ENCODE peak calls at places on chromosomes 4 and X, in ten cellular contexts. One of them, this sample, is unnamed.

GRCh38 chrX:55695227-55696018 is 22.1 kb upstream of the RRAGB start:
- DNase-seq in NCI-H1417: no peak
- DNase-seq in stimulated activated naive CD4-positive, alpha-beta T cell: peak
- DNase-seq in posterior cingulate gyrus: no peak
- DNase-seq in psoas muscle: no peak
- DNase-seq in sigmoid colon: no peak
- DNase-seq in activated CD4-positive, alpha-beta T cell treated with anti-CD3 and anti-CD28 coated beads, Interleukin-2, amount 10 ng/mL, durations not matched to agents 7 days and 5 days: peak
- DNase-seq in adipocyte: no peak
- DNase-seq in caudate nucleus: no peak
- DNase-seq in NAMALWA: no peak
- DNase-seq in this sample: no peak

GRCh38 chrX:1262369-1262768 is 6.2 kb upstream of the CSF2RA start:
- DNase-seq in NCI-H1417: no peak
- DNase-seq in stimulated activated naive CD4-positive, alpha-beta T cell: no peak
- DNase-seq in posterior cingulate gyrus: no peak
- DNase-seq in psoas muscle: no peak
- DNase-seq in sigmoid colon: no peak
- DNase-seq in activated CD4-positive, alpha-beta T cell treated with anti-CD3 and anti-CD28 coated beads, Interleukin-2, amount 10 ng/mL, durations not matched to agents 7 days and 5 days: no peak
- DNase-seq in adipocyte: no peak
- DNase-seq in caudate nucleus: no peak
- DNase-seq in NAMALWA: no peak
- DNase-seq in this sample: no peak

GRCh38 chr4:67542076-67542475 is 3.2 kb downstream of the CENPC start:
- DNase-seq in NCI-H1417: no peak
- DNase-seq in stimulated activated naive CD4-positive, alpha-beta T cell: no peak
- DNase-seq in posterior cingulate gyrus: no peak
- DNase-seq in psoas muscle: no peak
- DNase-seq in sigmoid colon: no peak
- DNase-seq in activated CD4-positive, alpha-beta T cell treated with anti-CD3 and anti-CD28 coated beads, Interleukin-2, amount 10 ng/mL, durations not matched to agents 7 days and 5 days: no peak
- DNase-seq in adipocyte: peak
- DNase-seq in caudate nucleus: no peak
- DNase-seq in NAMALWA: no peak
- DNase-seq in this sample: no peak

GRCh38 chr4:152896819-152897218 is 39.3 kb upstream of the FHDC1 start:
- DNase-seq in NCI-H1417: no peak
- DNase-seq in stimulated activated naive CD4-positive, alpha-beta T cell: no peak
- DNase-seq in posterior cingulate gyrus: no peak
- DNase-seq in psoas muscle: no peak
- DNase-seq in sigmoid colon: no peak
- DNase-seq in activated CD4-positive, alpha-beta T cell treated with anti-CD3 and anti-CD28 coated beads, Interleukin-2, amount 10 ng/mL, durations not matched to agents 7 days and 5 days: no peak
- DNase-seq in adipocyte: peak
- DNase-seq in caudate nucleus: no peak
- DNase-seq in NAMALWA: no peak
- DNase-seq in this sample: no peak

GRCh38 chr4:105594094-105595010 is 41.9 kb downstream of the ARHGEF38 start:
- DNase-seq in NCI-H1417: no peak
- DNase-seq in stimulated activated naive CD4-positive, alpha-beta T cell: no peak
- DNase-seq in posterior cingulate gyrus: no peak
- DNase-seq in psoas muscle: no peak
- DNase-seq in sigmoid colon: no peak
- DNase-seq in activated CD4-positive, alpha-beta T cell treated with anti-CD3 and anti-CD28 coated beads, Interleukin-2, amount 10 ng/mL, durations not matched to agents 7 days and 5 days: no peak
- DNase-seq in adipocyte: no peak
- DNase-seq in caudate nucleus: no peak
- DNase-seq in NAMALWA: no peak
- DNase-seq in this sample: no peak

GRCh38 chr4:14125375-14126129 is 498.0 kb upstream of the BOD1L1 start:
- DNase-seq in NCI-H1417: no peak
- DNase-seq in stimulated activated naive CD4-positive, alpha-beta T cell: no peak
- DNase-seq in posterior cingulate gyrus: no peak
- DNase-seq in psoas muscle: no peak
- DNase-seq in sigmoid colon: no peak
- DNase-seq in activated CD4-positive, alpha-beta T cell treated with anti-CD3 and anti-CD28 coated beads, Interleukin-2, amount 10 ng/mL, durations not matched to agents 7 days and 5 days: no peak
- DNase-seq in adipocyte: no peak
- DNase-seq in caudate nucleus: no peak
- DNase-seq in NAMALWA: peak
- DNase-seq in this sample: no peak

GRCh38 chrX:29455702-29456101 is 759.7 kb upstream of the MAGEB2 start:
- DNase-seq in NCI-H1417: no peak
- DNase-seq in stimulated activated naive CD4-positive, alpha-beta T cell: no peak
- DNase-seq in posterior cingulate gyrus: no peak
- DNase-seq in psoas muscle: no peak
- DNase-seq in sigmoid colon: no peak
- DNase-seq in activated CD4-positive, alpha-beta T cell treated with anti-CD3 and anti-CD28 coated beads, Interleukin-2, amount 10 ng/mL, durations not matched to agents 7 days and 5 days: no peak
- DNase-seq in adipocyte: no peak
- DNase-seq in caudate nucleus: no peak
- DNase-seq in NAMALWA: no peak
- DNase-seq in this sample: no peak

GRCh38 chrX:9340619-9341304 is 124.1 kb upstream of the TBL1X start:
- DNase-seq in NCI-H1417: no peak
- DNase-seq in stimulated activated naive CD4-positive, alpha-beta T cell: peak
- DNase-seq in posterior cingulate gyrus: no peak
- DNase-seq in psoas muscle: peak
- DNase-seq in sigmoid colon: peak
- DNase-seq in activated CD4-positive, alpha-beta T cell treated with anti-CD3 and anti-CD28 coated beads, Interleukin-2, amount 10 ng/mL, durations not matched to agents 7 days and 5 days: peak
- DNase-seq in adipocyte: peak
- DNase-seq in caudate nucleus: peak
- DNase-seq in NAMALWA: peak
- DNase-seq in this sample: no peak

GRCh38 chr4:175947117-175947722 is 118.4 kb upstream of the WDR17 start:
- DNase-seq in NCI-H1417: peak
- DNase-seq in stimulated activated naive CD4-positive, alpha-beta T cell: no peak
- DNase-seq in posterior cingulate gyrus: no peak
- DNase-seq in psoas muscle: no peak
- DNase-seq in sigmoid colon: no peak
- DNase-seq in activated CD4-positive, alpha-beta T cell treated with anti-CD3 and anti-CD28 coated beads, Interleukin-2, amount 10 ng/mL, durations not matched to agents 7 days and 5 days: no peak
- DNase-seq in adipocyte: peak
- DNase-seq in caudate nucleus: no peak
- DNase-seq in NAMALWA: peak
- DNase-seq in this sample: peak

GRCh38 chrX:51876441-51876840 is 17.0 kb upstream of the MAGED1 start:
- DNase-seq in NCI-H1417: no peak
- DNase-seq in stimulated activated naive CD4-positive, alpha-beta T cell: no peak
- DNase-seq in posterior cingulate gyrus: no peak
- DNase-seq in psoas muscle: no peak
- DNase-seq in sigmoid colon: no peak
- DNase-seq in activated CD4-positive, alpha-beta T cell treated with anti-CD3 and anti-CD28 coated beads, Interleukin-2, amount 10 ng/mL, durations not matched to agents 7 days and 5 days: no peak
- DNase-seq in adipocyte: peak
- DNase-seq in caudate nucleus: no peak
- DNase-seq in NAMALWA: no peak
- DNase-seq in this sample: no peak

GRCh38 chr4:108783666-108784463 is 21.0 kb upstream of the ETNPPL start:
- DNase-seq in NCI-H1417: no peak
- DNase-seq in stimulated activated naive CD4-positive, alpha-beta T cell: no peak
- DNase-seq in posterior cingulate gyrus: no peak
- DNase-seq in psoas muscle: no peak
- DNase-seq in sigmoid colon: no peak
- DNase-seq in activated CD4-positive, alpha-beta T cell treated with anti-CD3 and anti-CD28 coated beads, Interleukin-2, amount 10 ng/mL, durations not matched to agents 7 days and 5 days: no peak
- DNase-seq in adipocyte: peak
- DNase-seq in caudate nucleus: no peak
- DNase-seq in NAMALWA: peak
- DNase-seq in this sample: no peak

GRCh38 chr4:122163301-122163700 is 11.2 kb downstream of the BLTP1 start:
- DNase-seq in NCI-H1417: no peak
- DNase-seq in stimulated activated naive CD4-positive, alpha-beta T cell: no peak
- DNase-seq in posterior cingulate gyrus: no peak
- DNase-seq in psoas muscle: no peak
- DNase-seq in sigmoid colon: no peak
- DNase-seq in activated CD4-positive, alpha-beta T cell treated with anti-CD3 and anti-CD28 coated beads, Interleukin-2, amount 10 ng/mL, durations not matched to agents 7 days and 5 days: no peak
- DNase-seq in adipocyte: no peak
- DNase-seq in caudate nucleus: no peak
- DNase-seq in NAMALWA: no peak
- DNase-seq in this sample: peak

GRCh38 chrX:37905436-37906147 is 58.2 kb upstream of the DYNLT3 start:
- DNase-seq in NCI-H1417: no peak
- DNase-seq in stimulated activated naive CD4-positive, alpha-beta T cell: no peak
- DNase-seq in posterior cingulate gyrus: no peak
- DNase-seq in psoas muscle: no peak
- DNase-seq in sigmoid colon: no peak
- DNase-seq in activated CD4-positive, alpha-beta T cell treated with anti-CD3 and anti-CD28 coated beads, Interleukin-2, amount 10 ng/mL, durations not matched to agents 7 days and 5 days: no peak
- DNase-seq in adipocyte: peak
- DNase-seq in caudate nucleus: peak
- DNase-seq in NAMALWA: peak
- DNase-seq in this sample: peak

GRCh38 chr4:147550626-147551250 is 66.5 kb upstream of the TMEM184C start:
- DNase-seq in NCI-H1417: no peak
- DNase-seq in stimulated activated naive CD4-positive, alpha-beta T cell: no peak
- DNase-seq in posterior cingulate gyrus: no peak
- DNase-seq in psoas muscle: no peak
- DNase-seq in sigmoid colon: no peak
- DNase-seq in activated CD4-positive, alpha-beta T cell treated with anti-CD3 and anti-CD28 coated beads, Interleukin-2, amount 10 ng/mL, durations not matched to agents 7 days and 5 days: no peak
- DNase-seq in adipocyte: peak
- DNase-seq in caudate nucleus: no peak
- DNase-seq in NAMALWA: no peak
- DNase-seq in this sample: no peak

GRCh38 chr4:181204109-181204508 is 1039.1 kb upstream of the TENM3 start:
- DNase-seq in NCI-H1417: no peak
- DNase-seq in stimulated activated naive CD4-positive, alpha-beta T cell: no peak
- DNase-seq in posterior cingulate gyrus: no peak
- DNase-seq in psoas muscle: no peak
- DNase-seq in sigmoid colon: no peak
- DNase-seq in activated CD4-positive, alpha-beta T cell treated with anti-CD3 and anti-CD28 coated beads, Interleukin-2, amount 10 ng/mL, durations not matched to agents 7 days and 5 days: no peak
- DNase-seq in adipocyte: no peak
- DNase-seq in caudate nucleus: no peak
- DNase-seq in NAMALWA: no peak
- DNase-seq in this sample: no peak

GRCh38 chrX:29470029-29470428 is 745.3 kb upstream of the MAGEB2 start:
- DNase-seq in NCI-H1417: no peak
- DNase-seq in stimulated activated naive CD4-positive, alpha-beta T cell: no peak
- DNase-seq in posterior cingulate gyrus: no peak
- DNase-seq in psoas muscle: no peak
- DNase-seq in sigmoid colon: no peak
- DNase-seq in activated CD4-positive, alpha-beta T cell treated with anti-CD3 and anti-CD28 coated beads, Interleukin-2, amount 10 ng/mL, durations not matched to agents 7 days and 5 days: no peak
- DNase-seq in adipocyte: peak
- DNase-seq in caudate nucleus: no peak
- DNase-seq in NAMALWA: no peak
- DNase-seq in this sample: no peak

GRCh38 chr4:633406-633805 is 8.0 kb downstream of the PDE6B start:
- DNase-seq in NCI-H1417: no peak
- DNase-seq in stimulated activated naive CD4-positive, alpha-beta T cell: no peak
- DNase-seq in posterior cingulate gyrus: no peak
- DNase-seq in psoas muscle: no peak
- DNase-seq in sigmoid colon: peak
- DNase-seq in activated CD4-positive, alpha-beta T cell treated with anti-CD3 and anti-CD28 coated beads, Interleukin-2, amount 10 ng/mL, durations not matched to agents 7 days and 5 days: no peak
- DNase-seq in adipocyte: no peak
- DNase-seq in caudate nucleus: no peak
- DNase-seq in NAMALWA: no peak
- DNase-seq in this sample: no peak

GRCh38 chr4:120920666-120921065 is 1.9 kb downstream of the PRDM5 start:
- DNase-seq in NCI-H1417: no peak
- DNase-seq in stimulated activated naive CD4-positive, alpha-beta T cell: no peak
- DNase-seq in posterior cingulate gyrus: no peak
- DNase-seq in psoas muscle: no peak
- DNase-seq in sigmoid colon: no peak
- DNase-seq in activated CD4-positive, alpha-beta T cell treated with anti-CD3 and anti-CD28 coated beads, Interleukin-2, amount 10 ng/mL, durations not matched to agents 7 days and 5 days: no peak
- DNase-seq in adipocyte: peak
- DNase-seq in caudate nucleus: no peak
- DNase-seq in NAMALWA: no peak
- DNase-seq in this sample: no peak

GRCh38 chr4:75673959-75674328 is 733 bp upstream of the G3BP2 start:
- DNase-seq in NCI-H1417: no peak
- DNase-seq in stimulated activated naive CD4-positive, alpha-beta T cell: no peak
- DNase-seq in posterior cingulate gyrus: no peak
- DNase-seq in psoas muscle: no peak
- DNase-seq in sigmoid colon: no peak
- DNase-seq in activated CD4-positive, alpha-beta T cell treated with anti-CD3 and anti-CD28 coated beads, Interleukin-2, amount 10 ng/mL, durations not matched to agents 7 days and 5 days: no peak
- DNase-seq in adipocyte: no peak
- DNase-seq in caudate nucleus: no peak
- DNase-seq in NAMALWA: no peak
- DNase-seq in this sample: no peak

GRCh38 chr4:11628093-11628725 is 199.5 kb upstream of the HS3ST1 start:
- DNase-seq in NCI-H1417: no peak
- DNase-seq in stimulated activated naive CD4-positive, alpha-beta T cell: no peak
- DNase-seq in posterior cingulate gyrus: no peak
- DNase-seq in psoas muscle: no peak
- DNase-seq in sigmoid colon: no peak
- DNase-seq in activated CD4-positive, alpha-beta T cell treated with anti-CD3 and anti-CD28 coated beads, Interleukin-2, amount 10 ng/mL, durations not matched to agents 7 days and 5 days: no peak
- DNase-seq in adipocyte: peak
- DNase-seq in caudate nucleus: no peak
- DNase-seq in NAMALWA: no peak
- DNase-seq in this sample: no peak

GRCh38 chrX:65688403-65688881 is 21.0 kb downstream of the MSN start:
- DNase-seq in NCI-H1417: no peak
- DNase-seq in stimulated activated naive CD4-positive, alpha-beta T cell: no peak
- DNase-seq in posterior cingulate gyrus: no peak
- DNase-seq in psoas muscle: no peak
- DNase-seq in sigmoid colon: no peak
- DNase-seq in activated CD4-positive, alpha-beta T cell treated with anti-CD3 and anti-CD28 coated beads, Interleukin-2, amount 10 ng/mL, durations not matched to agents 7 days and 5 days: no peak
- DNase-seq in adipocyte: peak
- DNase-seq in caudate nucleus: no peak
- DNase-seq in NAMALWA: peak
- DNase-seq in this sample: no peak

GRCh38 chr4:168515222-168516011 is 18.6 kb downstream of the PALLD start:
- DNase-seq in NCI-H1417: no peak
- DNase-seq in stimulated activated naive CD4-positive, alpha-beta T cell: no peak
- DNase-seq in posterior cingulate gyrus: no peak
- DNase-seq in psoas muscle: no peak
- DNase-seq in sigmoid colon: peak
- DNase-seq in activated CD4-positive, alpha-beta T cell treated with anti-CD3 and anti-CD28 coated beads, Interleukin-2, amount 10 ng/mL, durations not matched to agents 7 days and 5 days: no peak
- DNase-seq in adipocyte: no peak
- DNase-seq in caudate nucleus: no peak
- DNase-seq in NAMALWA: no peak
- DNase-seq in this sample: peak

GRCh38 chrX:149490100-149490499 is 15.0 kb downstream of the IDS start:
- DNase-seq in NCI-H1417: no peak
- DNase-seq in stimulated activated naive CD4-positive, alpha-beta T cell: no peak
- DNase-seq in posterior cingulate gyrus: no peak
- DNase-seq in psoas muscle: no peak
- DNase-seq in sigmoid colon: no peak
- DNase-seq in activated CD4-positive, alpha-beta T cell treated with anti-CD3 and anti-CD28 coated beads, Interleukin-2, amount 10 ng/mL, durations not matched to agents 7 days and 5 days: no peak
- DNase-seq in adipocyte: no peak
- DNase-seq in caudate nucleus: no peak
- DNase-seq in NAMALWA: no peak
- DNase-seq in this sample: no peak